ENCODE peak calls at places on chromosomes 13 and 19, in six cellular contexts. D is ureter; I is hypothalamus; R is brain microvascular endothelial cell; Z is activated CD8-positive, alpha-beta T cell treated with anti-CD3 and anti-CD28 coated beads, Interleukin-2, amount 10 ng/mL, durations not matched to agents 7 days and 5 days; P is stimulated activated CD4-positive, alpha-beta T cell treated with anti-CD3 and anti-CD28 coated beads, Interleukin-4, amount 100 ng/mL, for 48 hours. C is an unnamed sample.

GRCh38 chr13:98492335-98493034 is 84.4 kb downstream of the STK24 start:
- DNase-seq in R (no peak), P (no peak), D (no peak), Z (no peak), I (no peak), C (no peak)

GRCh38 chr19:52170863-52171320 is 529 bp downstream of the ZNF836 start:
- DNase-seq in D (peak; percentile 51), Z (no peak), I (peak; percentile 37), R (no peak), P (no peak), C (no peak)

GRCh38 chr13:45658586-45659235 is 43.2 kb upstream of the ERICH6B start:
- DNase-seq in D (no peak), R (peak; percentile 55), P (no peak), Z (no peak), I (no peak), C (no peak)

GRCh38 chr13:26878465-26878864 is 117.9 kb upstream of the GPR12 start:
- DNase-seq in P (no peak), Z (no peak), I (no peak), D (no peak), R (no peak), C (no peak)

GRCh38 chr19:33905473-33905936 is 108.8 kb downstream of the KCTD15 start:
- DNase-seq in R (peak; percentile 6), P (no peak), I (no peak), D (no peak), Z (no peak), C (no peak)

GRCh38 chr13:50348402-50348801 is 333.2 kb downstream of the KCNRG start:
- DNase-seq in P (no peak), R (no peak), I (no peak), Z (no peak), D (no peak), C (no peak)

GRCh38 chr19:11196406-11197287 is 698 bp downstream of the KANK2 start:
- DNase-seq in I (no peak), D (no peak), P (no peak), R (no peak), Z (no peak), C (peak; percentile 38)

GRCh38 chr19:57850553-57851017 is 926 bp downstream of the ZNF587 start:
- DNase-seq in I (no peak), Z (peak; percentile 24), R (peak; percentile 23), D (no peak), P (no peak), C (no peak)

GRCh38 chr13:43786766-43787517 is at the start of gene ENOX1:
- DNase-seq in P (no peak), Z (peak; percentile 27), R (peak; percentile 48), D (peak; percentile 73), I (peak; percentile 85), C (no peak)

GRCh38 chr13:54965881-54966280 is 1937.3 kb downstream of the OLFM4 start:
- DNase-seq in Z (no peak), P (no peak), I (no peak), R (no peak), D (no peak), C (no peak)

GRCh38 chr13:35953537-35954206 is 177.5 kb downstream of the DCLK1 start:
- DNase-seq in D (peak; percentile 56), I (peak; percentile 74), P (no peak), R (peak; percentile 89), Z (no peak), C (peak; percentile 60)

GRCh38 chr13:107835339-107836018 is 379.9 kb downstream of the LIG4 start:
- DNase-seq in P (no peak), I (no peak), R (peak; percentile 73), D (no peak), Z (no peak), C (no peak)

GRCh38 chr13:74046461-74046860 is 87.7 kb downstream of the KLF12 start:
- DNase-seq in D (no peak), I (no peak), Z (no peak), R (no peak), P (no peak), C (no peak)

GRCh38 chr19:38932425-38933179 is 1.9 kb downstream of the MRPS12 start:
- DNase-seq in Z (peak; percentile 58), D (no peak), R (peak; percentile 40), P (no peak), I (no peak), C (no peak)

GRCh38 chr13:41554626-41555386 is 97.5 kb downstream of the RGCC start:
- DNase-seq in Z (peak; percentile 29), R (no peak), D (no peak), I (no peak), P (peak; percentile 40), C (no peak)

GRCh38 chr13:112510002-112510780 is 77.8 kb downstream of the TUBGCP3 start:
- DNase-seq in P (no peak), D (no peak), Z (no peak), I (peak; percentile 7), R (peak; percentile 56), C (peak; percentile 46)

GRCh38 chr13:31119966-31120733 is 41.6 kb downstream of the HSPH1 start:
- DNase-seq in I (no peak), P (no peak), Z (no peak), D (no peak), R (no peak), C (peak; percentile 26)

GRCh38 chr19:5349041-5349440 is 8.4 kb upstream of the PTPRS start:
- DNase-seq in I (no peak), Z (no peak), D (no peak), R (no peak), P (no peak), C (no peak)

GRCh38 chr13:73722120-73722519 is 412.1 kb downstream of the KLF12 start:
- DNase-seq in D (no peak), P (no peak), I (no peak), R (peak; percentile 75), Z (no peak), C (no peak)

GRCh38 chr13:20848944-20849343 is 53.6 kb downstream of the XPO4 start:
- DNase-seq in R (no peak), I (no peak), D (no peak), P (no peak), Z (no peak), C (no peak)

GRCh38 chr19:45250216-45250831 is 747 bp upstream of the MARK4 start:
- DNase-seq in I (no peak), P (no peak), Z (no peak), D (no peak), R (no peak), C (no peak)

GRCh38 chr19:3146677-3147100 is 10.9 kb downstream of the GNA15 start:
- DNase-seq in Z (peak; percentile 69), I (no peak), R (no peak), D (no peak), P (peak; percentile 55), C (peak; percentile 51)

GRCh38 chr19:41386442-41386841 is 10.1 kb downstream of the TMEM91 start:
- DNase-seq in D (no peak), Z (no peak), I (no peak), R (no peak), P (no peak), C (no peak)

GRCh38 chr13:84896128-84896527 is 903.1 kb downstream of the SLITRK6 start:
- DNase-seq in I (peak; percentile 8), R (peak; percentile 27), Z (peak; percentile 53), D (no peak), P (peak; percentile 3), C (no peak)